ENCODE peak calls at places on chromosome 1, in nine cellular contexts. One of them, this sample, is unnamed.

GRCh38 chr1:25695066-25695990 is 78.7 kb downstream of the MAN1C1 start:
- DNase-seq in iris pigment epithelial cell: peak
- DNase-seq in stimulated activated CD8-positive, alpha-beta memory T cell treated with anti-CD3 and anti-CD28 coated beads, Interleukin-15, amount 100 ng/mL, for 24 hours: no peak
- DNase-seq in Calu3: peak
- DNase-seq in AG04450: peak
- DNase-seq in T-helper 9 cell: no peak
- DNase-seq in HT1080: peak
- DNase-seq in HS-5: peak
- DNase-seq in cardiac fibroblast: peak
- DNase-seq in this sample: no peak

GRCh38 chr1:10687782-10688408 is 108.6 kb downstream of the CASZ1 start:
- DNase-seq in AG04450: no peak
- DNase-seq in Calu3: no peak
- DNase-seq in HS-5: no peak
- DNase-seq in iris pigment epithelial cell: no peak
- DNase-seq in HT1080: no peak
- DNase-seq in stimulated activated CD8-positive, alpha-beta memory T cell treated with anti-CD3 and anti-CD28 coated beads, Interleukin-15, amount 100 ng/mL, for 24 hours: no peak
- DNase-seq in cardiac fibroblast: peak
- DNase-seq in T-helper 9 cell: no peak
- DNase-seq in this sample: no peak

GRCh38 chr1:30929135-30929889 is 20.8 kb upstream of the SDC3 start:
- DNase-seq in iris pigment epithelial cell: peak
- DNase-seq in T-helper 9 cell: peak
- DNase-seq in stimulated activated CD8-positive, alpha-beta memory T cell treated with anti-CD3 and anti-CD28 coated beads, Interleukin-15, amount 100 ng/mL, for 24 hours: no peak
- DNase-seq in HS-5: no peak
- DNase-seq in AG04450: no peak
- DNase-seq in cardiac fibroblast: peak
- DNase-seq in HT1080: peak
- DNase-seq in Calu3: peak
- DNase-seq in this sample: no peak

GRCh38 chr1:94734963-94735899 is 84.9 kb upstream of the SLC44A3 start:
- DNase-seq in HS-5: peak
- DNase-seq in iris pigment epithelial cell: peak
- DNase-seq in cardiac fibroblast: peak
- DNase-seq in AG04450: peak
- DNase-seq in stimulated activated CD8-positive, alpha-beta memory T cell treated with anti-CD3 and anti-CD28 coated beads, Interleukin-15, amount 100 ng/mL, for 24 hours: no peak
- DNase-seq in Calu3: no peak
- DNase-seq in HT1080: peak
- DNase-seq in T-helper 9 cell: no peak
- DNase-seq in this sample: no peak

GRCh38 chr1:80540149-80540548 is 1260.6 kb upstream of the ADGRL2 start:
- DNase-seq in Calu3: no peak
- DNase-seq in AG04450: no peak
- DNase-seq in T-helper 9 cell: no peak
- DNase-seq in HS-5: no peak
- DNase-seq in cardiac fibroblast: no peak
- DNase-seq in iris pigment epithelial cell: no peak
- DNase-seq in stimulated activated CD8-positive, alpha-beta memory T cell treated with anti-CD3 and anti-CD28 coated beads, Interleukin-15, amount 100 ng/mL, for 24 hours: no peak
- DNase-seq in HT1080: no peak
- DNase-seq in this sample: no peak

GRCh38 chr1:64692911-64693310 is 52.0 kb upstream of the RAVER2 start:
- DNase-seq in iris pigment epithelial cell: no peak
- DNase-seq in HS-5: no peak
- DNase-seq in Calu3: no peak
- DNase-seq in stimulated activated CD8-positive, alpha-beta memory T cell treated with anti-CD3 and anti-CD28 coated beads, Interleukin-15, amount 100 ng/mL, for 24 hours: no peak
- DNase-seq in HT1080: no peak
- DNase-seq in cardiac fibroblast: no peak
- DNase-seq in T-helper 9 cell: no peak
- DNase-seq in AG04450: no peak
- DNase-seq in this sample: no peak

GRCh38 chr1:68453060-68453665 is 3.4 kb upstream of the RPE65 start:
- DNase-seq in iris pigment epithelial cell: no peak
- DNase-seq in HT1080: no peak
- DNase-seq in HS-5: no peak
- DNase-seq in stimulated activated CD8-positive, alpha-beta memory T cell treated with anti-CD3 and anti-CD28 coated beads, Interleukin-15, amount 100 ng/mL, for 24 hours: no peak
- DNase-seq in T-helper 9 cell: no peak
- DNase-seq in AG04450: no peak
- DNase-seq in Calu3: no peak
- DNase-seq in cardiac fibroblast: no peak
- DNase-seq in this sample: no peak

GRCh38 chr1:228272831-228273571 is 65.2 kb downstream of the OBSCN start:
- DNase-seq in T-helper 9 cell: no peak
- DNase-seq in iris pigment epithelial cell: no peak
- DNase-seq in Calu3: no peak
- DNase-seq in HT1080: no peak
- DNase-seq in AG04450: no peak
- DNase-seq in cardiac fibroblast: no peak
- DNase-seq in HS-5: no peak
- DNase-seq in stimulated activated CD8-positive, alpha-beta memory T cell treated with anti-CD3 and anti-CD28 coated beads, Interleukin-15, amount 100 ng/mL, for 24 hours: no peak
- DNase-seq in this sample: no peak

GRCh38 chr1:15153842-15154479 is 414 bp downstream of the TMEM51 start:
- DNase-seq in HS-5: no peak
- DNase-seq in T-helper 9 cell: no peak
- DNase-seq in Calu3: peak
- DNase-seq in stimulated activated CD8-positive, alpha-beta memory T cell treated with anti-CD3 and anti-CD28 coated beads, Interleukin-15, amount 100 ng/mL, for 24 hours: peak
- DNase-seq in cardiac fibroblast: peak
- DNase-seq in AG04450: no peak
- DNase-seq in iris pigment epithelial cell: peak
- DNase-seq in HT1080: peak
- DNase-seq in this sample: peak

GRCh38 chr1:171142451-171143121 is 42.5 kb upstream of the FMO2 start:
- DNase-seq in HT1080: no peak
- DNase-seq in HS-5: no peak
- DNase-seq in AG04450: peak
- DNase-seq in Calu3: no peak
- DNase-seq in T-helper 9 cell: no peak
- DNase-seq in cardiac fibroblast: peak
- DNase-seq in stimulated activated CD8-positive, alpha-beta memory T cell treated with anti-CD3 and anti-CD28 coated beads, Interleukin-15, amount 100 ng/mL, for 24 hours: no peak
- DNase-seq in iris pigment epithelial cell: peak
- DNase-seq in this sample: no peak

GRCh38 chr1:22296701-22297591 is 154.0 kb upstream of the WNT4 start:
- DNase-seq in Calu3: no peak
- DNase-seq in T-helper 9 cell: no peak
- DNase-seq in stimulated activated CD8-positive, alpha-beta memory T cell treated with anti-CD3 and anti-CD28 coated beads, Interleukin-15, amount 100 ng/mL, for 24 hours: no peak
- DNase-seq in HT1080: no peak
- DNase-seq in iris pigment epithelial cell: no peak
- DNase-seq in cardiac fibroblast: no peak
- DNase-seq in AG04450: no peak
- DNase-seq in HS-5: no peak
- DNase-seq in this sample: no peak

GRCh38 chr1:204623365-204623893 is 62.1 kb downstream of the LRRN2 start:
- DNase-seq in HS-5: peak
- DNase-seq in stimulated activated CD8-positive, alpha-beta memory T cell treated with anti-CD3 and anti-CD28 coated beads, Interleukin-15, amount 100 ng/mL, for 24 hours: no peak
- DNase-seq in Calu3: peak
- DNase-seq in iris pigment epithelial cell: peak
- DNase-seq in cardiac fibroblast: peak
- DNase-seq in HT1080: peak
- DNase-seq in AG04450: peak
- DNase-seq in T-helper 9 cell: no peak
- DNase-seq in this sample: no peak

GRCh38 chr1:87113313-87113712 is 198.9 kb downstream of the HS2ST1 start:
- DNase-seq in HS-5: no peak
- DNase-seq in HT1080: no peak
- DNase-seq in stimulated activated CD8-positive, alpha-beta memory T cell treated with anti-CD3 and anti-CD28 coated beads, Interleukin-15, amount 100 ng/mL, for 24 hours: no peak
- DNase-seq in T-helper 9 cell: no peak
- DNase-seq in Calu3: no peak
- DNase-seq in iris pigment epithelial cell: peak
- DNase-seq in cardiac fibroblast: peak
- DNase-seq in AG04450: peak
- DNase-seq in this sample: no peak

GRCh38 chr1:216553040-216553439 is 129.8 kb upstream of the USH2A start:
- DNase-seq in cardiac fibroblast: no peak
- DNase-seq in iris pigment epithelial cell: no peak
- DNase-seq in stimulated activated CD8-positive, alpha-beta memory T cell treated with anti-CD3 and anti-CD28 coated beads, Interleukin-15, amount 100 ng/mL, for 24 hours: no peak
- DNase-seq in Calu3: no peak
- DNase-seq in HT1080: no peak
- DNase-seq in HS-5: no peak
- DNase-seq in AG04450: no peak
- DNase-seq in T-helper 9 cell: no peak
- DNase-seq in this sample: no peak

GRCh38 chr1:119040489-119040888 is 52.3 kb upstream of the TBX15 start:
- DNase-seq in stimulated activated CD8-positive, alpha-beta memory T cell treated with anti-CD3 and anti-CD28 coated beads, Interleukin-15, amount 100 ng/mL, for 24 hours: no peak
- DNase-seq in HS-5: no peak
- DNase-seq in cardiac fibroblast: no peak
- DNase-seq in HT1080: no peak
- DNase-seq in AG04450: no peak
- DNase-seq in Calu3: no peak
- DNase-seq in T-helper 9 cell: no peak
- DNase-seq in iris pigment epithelial cell: no peak
- DNase-seq in this sample: no peak

GRCh38 chr1:12457771-12458170 is 160.2 kb downstream of the DHRS3 start:
- DNase-seq in Calu3: no peak
- DNase-seq in T-helper 9 cell: no peak
- DNase-seq in HT1080: no peak
- DNase-seq in HS-5: no peak
- DNase-seq in AG04450: no peak
- DNase-seq in stimulated activated CD8-positive, alpha-beta memory T cell treated with anti-CD3 and anti-CD28 coated beads, Interleukin-15, amount 100 ng/mL, for 24 hours: no peak
- DNase-seq in iris pigment epithelial cell: peak
- DNase-seq in cardiac fibroblast: peak
- DNase-seq in this sample: no peak

GRCh38 chr1:43605761-43606160 is 44.2 kb upstream of the KDM4A start:
- DNase-seq in cardiac fibroblast: peak
- DNase-seq in iris pigment epithelial cell: peak
- DNase-seq in T-helper 9 cell: no peak
- DNase-seq in Calu3: no peak
- DNase-seq in stimulated activated CD8-positive, alpha-beta memory T cell treated with anti-CD3 and anti-CD28 coated beads, Interleukin-15, amount 100 ng/mL, for 24 hours: no peak
- DNase-seq in HT1080: no peak
- DNase-seq in AG04450: no peak
- DNase-seq in HS-5: no peak
- DNase-seq in this sample: no peak

GRCh38 chr1:16375521-16376359 is 8.7 kb downstream of the SZRD1 start:
- DNase-seq in stimulated activated CD8-positive, alpha-beta memory T cell treated with anti-CD3 and anti-CD28 coated beads, Interleukin-15, amount 100 ng/mL, for 24 hours: no peak
- DNase-seq in T-helper 9 cell: no peak
- DNase-seq in HT1080: peak
- DNase-seq in Calu3: no peak
- DNase-seq in HS-5: no peak
- DNase-seq in AG04450: peak
- DNase-seq in iris pigment epithelial cell: peak
- DNase-seq in cardiac fibroblast: peak
- DNase-seq in this sample: no peak

GRCh38 chr1:79811173-79811572 is 804.6 kb upstream of the ADGRL4 start:
- DNase-seq in stimulated activated CD8-positive, alpha-beta memory T cell treated with anti-CD3 and anti-CD28 coated beads, Interleukin-15, amount 100 ng/mL, for 24 hours: no peak
- DNase-seq in Calu3: no peak
- DNase-seq in AG04450: peak
- DNase-seq in HT1080: peak
- DNase-seq in cardiac fibroblast: peak
- DNase-seq in iris pigment epithelial cell: peak
- DNase-seq in T-helper 9 cell: no peak
- DNase-seq in HS-5: peak
- DNase-seq in this sample: no peak

GRCh38 chr1:33336580-33336979 is 15.7 kb upstream of the A3GALT2 start:
- DNase-seq in AG04450: no peak
- DNase-seq in T-helper 9 cell: no peak
- DNase-seq in HT1080: no peak
- DNase-seq in Calu3: no peak
- DNase-seq in stimulated activated CD8-positive, alpha-beta memory T cell treated with anti-CD3 and anti-CD28 coated beads, Interleukin-15, amount 100 ng/mL, for 24 hours: no peak
- DNase-seq in HS-5: no peak
- DNase-seq in cardiac fibroblast: no peak
- DNase-seq in iris pigment epithelial cell: no peak
- DNase-seq in this sample: peak

GRCh38 chr1:158422215-158422614 is 3.8 kb downstream of the OR10K2 start:
- DNase-seq in HT1080: no peak
- DNase-seq in T-helper 9 cell: no peak
- DNase-seq in stimulated activated CD8-positive, alpha-beta memory T cell treated with anti-CD3 and anti-CD28 coated beads, Interleukin-15, amount 100 ng/mL, for 24 hours: no peak
- DNase-seq in HS-5: no peak
- DNase-seq in cardiac fibroblast: no peak
- DNase-seq in iris pigment epithelial cell: no peak
- DNase-seq in AG04450: no peak
- DNase-seq in Calu3: no peak
- DNase-seq in this sample: no peak

GRCh38 chr1:41936107-41936506 is 17.4 kb upstream of the HIVEP3 start:
- DNase-seq in stimulated activated CD8-positive, alpha-beta memory T cell treated with anti-CD3 and anti-CD28 coated beads, Interleukin-15, amount 100 ng/mL, for 24 hours: no peak
- DNase-seq in iris pigment epithelial cell: peak
- DNase-seq in HT1080: peak
- DNase-seq in T-helper 9 cell: no peak
- DNase-seq in AG04450: no peak
- DNase-seq in Calu3: peak
- DNase-seq in HS-5: peak
- DNase-seq in cardiac fibroblast: peak
- DNase-seq in this sample: peak

GRCh38 chr1:205792481-205792881 is 17.2 kb upstream of the RAB29 start:
- DNase-seq in AG04450: no peak
- DNase-seq in HT1080: no peak
- DNase-seq in iris pigment epithelial cell: no peak
- DNase-seq in HS-5: no peak
- DNase-seq in stimulated activated CD8-positive, alpha-beta memory T cell treated with anti-CD3 and anti-CD28 coated beads, Interleukin-15, amount 100 ng/mL, for 24 hours: no peak
- DNase-seq in T-helper 9 cell: no peak
- DNase-seq in cardiac fibroblast: no peak
- DNase-seq in Calu3: no peak
- DNase-seq in this sample: no peak

GRCh38 chr1:201876148-201876547 is 12.6 kb upstream of the SHISA4 start:
- DNase-seq in cardiac fibroblast: peak
- DNase-seq in iris pigment epithelial cell: no peak
- DNase-seq in AG04450: no peak
- DNase-seq in stimulated activated CD8-positive, alpha-beta memory T cell treated with anti-CD3 and anti-CD28 coated beads, Interleukin-15, amount 100 ng/mL, for 24 hours: no peak
- DNase-seq in HS-5: no peak
- DNase-seq in T-helper 9 cell: no peak
- DNase-seq in HT1080: no peak
- DNase-seq in Calu3: peak
- DNase-seq in this sample: peak

GRCh38 chr1:19363526-19364152 is 51.5 kb downstream of the SLC66A1 start:
- DNase-seq in Calu3: no peak
- DNase-seq in stimulated activated CD8-positive, alpha-beta memory T cell treated with anti-CD3 and anti-CD28 coated beads, Interleukin-15, amount 100 ng/mL, for 24 hours: no peak
- DNase-seq in HS-5: no peak
- DNase-seq in T-helper 9 cell: no peak
- DNase-seq in HT1080: no peak
- DNase-seq in AG04450: no peak
- DNase-seq in iris pigment epithelial cell: no peak
- DNase-seq in cardiac fibroblast: no peak
- DNase-seq in this sample: no peak

GRCh38 chr1:53556657-53557227 is 97.5 kb downstream of the DMRTB1 start:
- DNase-seq in cardiac fibroblast: no peak
- DNase-seq in stimulated activated CD8-positive, alpha-beta memory T cell treated with anti-CD3 and anti-CD28 coated beads, Interleukin-15, amount 100 ng/mL, for 24 hours: no peak
- DNase-seq in Calu3: no peak
- DNase-seq in T-helper 9 cell: no peak
- DNase-seq in AG04450: no peak
- DNase-seq in HT1080: no peak
- DNase-seq in HS-5: no peak
- DNase-seq in iris pigment epithelial cell: no peak
- DNase-seq in this sample: no peak

GRCh38 chr1:180934563-180934962 is 21.9 kb downstream of the KIAA1614 start:
- DNase-seq in iris pigment epithelial cell: no peak
- DNase-seq in cardiac fibroblast: no peak
- DNase-seq in HT1080: no peak
- DNase-seq in T-helper 9 cell: no peak
- DNase-seq in HS-5: no peak
- DNase-seq in stimulated activated CD8-positive, alpha-beta memory T cell treated with anti-CD3 and anti-CD28 coated beads, Interleukin-15, amount 100 ng/mL, for 24 hours: no peak
- DNase-seq in AG04450: no peak
- DNase-seq in Calu3: no peak
- DNase-seq in this sample: no peak

GRCh38 chr1:46333300-46334029 is 7.1 kb upstream of the NSUN4 start:
- DNase-seq in cardiac fibroblast: peak
- DNase-seq in AG04450: no peak
- DNase-seq in Calu3: peak
- DNase-seq in HS-5: no peak
- DNase-seq in HT1080: peak
- DNase-seq in stimulated activated CD8-positive, alpha-beta memory T cell treated with anti-CD3 and anti-CD28 coated beads, Interleukin-15, amount 100 ng/mL, for 24 hours: no peak
- DNase-seq in T-helper 9 cell: no peak
- DNase-seq in iris pigment epithelial cell: peak
- DNase-seq in this sample: no peak

GRCh38 chr1:50968884-50969610 is 998 bp upstream of the CDKN2C start:
- DNase-seq in T-helper 9 cell: peak
- DNase-seq in AG04450: no peak
- DNase-seq in cardiac fibroblast: peak
- DNase-seq in stimulated activated CD8-positive, alpha-beta memory T cell treated with anti-CD3 and anti-CD28 coated beads, Interleukin-15, amount 100 ng/mL, for 24 hours: peak
- DNase-seq in iris pigment epithelial cell: peak
- DNase-seq in HS-5: no peak
- DNase-seq in HT1080: no peak
- DNase-seq in Calu3: peak
- DNase-seq in this sample: no peak

GRCh38 chr1:18921506-18922251 is 19.3 kb upstream of the ALDH4A1 start:
- DNase-seq in HS-5: no peak
- DNase-seq in AG04450: no peak
- DNase-seq in Calu3: no peak
- DNase-seq in cardiac fibroblast: no peak
- DNase-seq in HT1080: no peak
- DNase-seq in iris pigment epithelial cell: no peak
- DNase-seq in T-helper 9 cell: no peak
- DNase-seq in stimulated activated CD8-positive, alpha-beta memory T cell treated with anti-CD3 and anti-CD28 coated beads, Interleukin-15, amount 100 ng/mL, for 24 hours: no peak
- DNase-seq in this sample: no peak

GRCh38 chr1:36440044-36440443 is 10.2 kb downstream of the OSCP1 start:
- DNase-seq in iris pigment epithelial cell: no peak
- DNase-seq in stimulated activated CD8-positive, alpha-beta memory T cell treated with anti-CD3 and anti-CD28 coated beads, Interleukin-15, amount 100 ng/mL, for 24 hours: no peak
- DNase-seq in T-helper 9 cell: no peak
- DNase-seq in HS-5: no peak
- DNase-seq in cardiac fibroblast: no peak
- DNase-seq in HT1080: no peak
- DNase-seq in AG04450: no peak
- DNase-seq in Calu3: no peak
- DNase-seq in this sample: no peak